ENCODE peak calls at places on chromosomes 13 and 19, in five cellular contexts. One of them, this sample, is unnamed.

GRCh38 chr19:49017666-49018351 is 918 bp upstream of the LHB start:
- DNase-seq in pancreas: peak
- DNase-seq in body of pancreas: peak
- DNase-seq in transverse colon: peak
- DNase-seq in prostate gland: no peak
- DNase-seq in this sample: peak

GRCh38 chr19:13396256-13397080 is 109.8 kb downstream of the CACNA1A start:
- DNase-seq in pancreas: no peak
- DNase-seq in prostate gland: no peak
- DNase-seq in body of pancreas: peak
- DNase-seq in transverse colon: peak
- DNase-seq in this sample: peak

GRCh38 chr13:68551701-68552522 is 1321.8 kb upstream of the PCDH9 start:
- DNase-seq in transverse colon: no peak
- DNase-seq in pancreas: no peak
- DNase-seq in body of pancreas: no peak
- DNase-seq in prostate gland: no peak
- DNase-seq in this sample: no peak

GRCh38 chr19:55258476-55258827 is 365 bp downstream of the PPP6R1 start:
- DNase-seq in body of pancreas: peak
- DNase-seq in pancreas: peak
- DNase-seq in prostate gland: no peak
- DNase-seq in transverse colon: no peak
- DNase-seq in this sample: no peak

GRCh38 chr19:56671613-56671994 is at the start of gene ZNF835:
- DNase-seq in transverse colon: peak
- DNase-seq in pancreas: peak
- DNase-seq in prostate gland: peak
- DNase-seq in body of pancreas: peak
- DNase-seq in this sample: no peak

GRCh38 chr19:5057860-5058259 is 88.9 kb downstream of the KDM4B start:
- DNase-seq in transverse colon: no peak
- DNase-seq in prostate gland: no peak
- DNase-seq in body of pancreas: no peak
- DNase-seq in pancreas: no peak
- DNase-seq in this sample: no peak

GRCh38 chr13:43878897-43879322 is 630 bp downstream of the CCDC122 start:
- DNase-seq in prostate gland: peak
- DNase-seq in transverse colon: peak
- DNase-seq in pancreas: no peak
- DNase-seq in body of pancreas: peak
- DNase-seq in this sample: peak

GRCh38 chr13:39306639-39307589 is 268.7 kb downstream of the NHLRC3 start:
- DNase-seq in body of pancreas: no peak
- DNase-seq in pancreas: no peak
- DNase-seq in prostate gland: no peak
- DNase-seq in transverse colon: no peak
- DNase-seq in this sample: no peak

GRCh38 chr19:16324384-16325160 is at the start of gene KLF2:
- DNase-seq in pancreas: peak
- DNase-seq in body of pancreas: peak
- DNase-seq in transverse colon: peak
- DNase-seq in prostate gland: peak
- DNase-seq in this sample: peak

GRCh38 chr19:41226053-41226873 is 7.2 kb downstream of the AXL start:
- DNase-seq in prostate gland: peak
- DNase-seq in pancreas: peak
- DNase-seq in body of pancreas: peak
- DNase-seq in transverse colon: peak
- DNase-seq in this sample: peak

GRCh38 chr13:113357529-113357928 is 6.4 kb downstream of the GRTP1 start:
- DNase-seq in body of pancreas: no peak
- DNase-seq in transverse colon: no peak
- DNase-seq in pancreas: peak
- DNase-seq in prostate gland: no peak
- DNase-seq in this sample: no peak

GRCh38 chr19:42514449-42514848 is 13.8 kb downstream of the CEACAM1 start:
- DNase-seq in transverse colon: no peak
- DNase-seq in prostate gland: no peak
- DNase-seq in pancreas: no peak
- DNase-seq in body of pancreas: no peak
- DNase-seq in this sample: no peak

GRCh38 chr13:109182777-109183465 is 553.5 kb downstream of the MYO16 start:
- DNase-seq in body of pancreas: no peak
- DNase-seq in prostate gland: no peak
- DNase-seq in pancreas: no peak
- DNase-seq in transverse colon: no peak
- DNase-seq in this sample: no peak

GRCh38 chr19:44909775-44910174 is 4.2 kb downstream of the APOE start:
- DNase-seq in pancreas: no peak
- DNase-seq in body of pancreas: no peak
- DNase-seq in prostate gland: no peak
- DNase-seq in transverse colon: no peak
- DNase-seq in this sample: no peak

GRCh38 chr13:93915269-93915809 is 564.1 kb downstream of the DCT start:
- DNase-seq in prostate gland: no peak
- DNase-seq in transverse colon: no peak
- DNase-seq in pancreas: no peak
- DNase-seq in body of pancreas: no peak
- DNase-seq in this sample: no peak

GRCh38 chr13:99663185-99663825 is 162.0 kb downstream of the TM9SF2 start:
- DNase-seq in transverse colon: no peak
- DNase-seq in body of pancreas: no peak
- DNase-seq in prostate gland: no peak
- DNase-seq in pancreas: no peak
- DNase-seq in this sample: no peak

GRCh38 chr19:4654437-4655361 is 15.4 kb downstream of the TNFAIP8L1 start:
- DNase-seq in prostate gland: no peak
- DNase-seq in pancreas: no peak
- DNase-seq in transverse colon: no peak
- DNase-seq in body of pancreas: no peak
- DNase-seq in this sample: peak

GRCh38 chr13:58619396-58620113 is 988.0 kb downstream of the PCDH17 start:
- DNase-seq in body of pancreas: no peak
- DNase-seq in pancreas: no peak
- DNase-seq in prostate gland: no peak
- DNase-seq in transverse colon: no peak
- DNase-seq in this sample: no peak

GRCh38 chr13:71638728-71639127 is 228.3 kb downstream of the DACH1 start:
- DNase-seq in transverse colon: no peak
- DNase-seq in body of pancreas: no peak
- DNase-seq in pancreas: no peak
- DNase-seq in prostate gland: no peak
- DNase-seq in this sample: no peak

GRCh38 chr19:3375221-3376088 is 9.1 kb downstream of the NFIC start:
- DNase-seq in transverse colon: peak
- DNase-seq in prostate gland: no peak
- DNase-seq in body of pancreas: peak
- DNase-seq in pancreas: peak
- DNase-seq in this sample: no peak

GRCh38 chr19:49896863-49897621 is at the start of gene IL4I1:
- DNase-seq in pancreas: no peak
- DNase-seq in transverse colon: peak
- DNase-seq in body of pancreas: no peak
- DNase-seq in prostate gland: no peak
- DNase-seq in this sample: peak

GRCh38 chr13:36297600-36298338 is at the start of gene CCDC169:
- DNase-seq in prostate gland: peak
- DNase-seq in pancreas: peak
- DNase-seq in body of pancreas: peak
- DNase-seq in transverse colon: peak
- DNase-seq in this sample: peak

GRCh38 chr13:66659291-66660012 is 570.7 kb downstream of the PCDH9 start:
- DNase-seq in pancreas: no peak
- DNase-seq in prostate gland: no peak
- DNase-seq in body of pancreas: no peak
- DNase-seq in transverse colon: no peak
- DNase-seq in this sample: no peak

GRCh38 chr13:23467048-23467931 is 33.8 kb upstream of the SACS start:
- DNase-seq in transverse colon: no peak
- DNase-seq in body of pancreas: no peak
- DNase-seq in prostate gland: no peak
- DNase-seq in pancreas: no peak
- DNase-seq in this sample: no peak

GRCh38 chr19:35797663-35798062 is 15.0 kb downstream of the PRODH2 start:
- DNase-seq in prostate gland: no peak
- DNase-seq in pancreas: peak
- DNase-seq in transverse colon: no peak
- DNase-seq in body of pancreas: no peak
- DNase-seq in this sample: no peak

GRCh38 chr19:45800009-45800553 is 7.4 kb upstream of the DMWD start:
- DNase-seq in body of pancreas: no peak
- DNase-seq in transverse colon: no peak
- DNase-seq in prostate gland: no peak
- DNase-seq in pancreas: no peak
- DNase-seq in this sample: peak

GRCh38 chr13:98576215-98576945 is 527 bp downstream of the STK24 start:
- DNase-seq in body of pancreas: peak
- DNase-seq in transverse colon: peak
- DNase-seq in prostate gland: peak
- DNase-seq in pancreas: peak
- DNase-seq in this sample: peak

GRCh38 chr13:76754414-76754813 is 131.8 kb downstream of the KCTD12 start:
- DNase-seq in body of pancreas: peak
- DNase-seq in pancreas: no peak
- DNase-seq in prostate gland: no peak
- DNase-seq in transverse colon: no peak
- DNase-seq in this sample: no peak

DNA sequence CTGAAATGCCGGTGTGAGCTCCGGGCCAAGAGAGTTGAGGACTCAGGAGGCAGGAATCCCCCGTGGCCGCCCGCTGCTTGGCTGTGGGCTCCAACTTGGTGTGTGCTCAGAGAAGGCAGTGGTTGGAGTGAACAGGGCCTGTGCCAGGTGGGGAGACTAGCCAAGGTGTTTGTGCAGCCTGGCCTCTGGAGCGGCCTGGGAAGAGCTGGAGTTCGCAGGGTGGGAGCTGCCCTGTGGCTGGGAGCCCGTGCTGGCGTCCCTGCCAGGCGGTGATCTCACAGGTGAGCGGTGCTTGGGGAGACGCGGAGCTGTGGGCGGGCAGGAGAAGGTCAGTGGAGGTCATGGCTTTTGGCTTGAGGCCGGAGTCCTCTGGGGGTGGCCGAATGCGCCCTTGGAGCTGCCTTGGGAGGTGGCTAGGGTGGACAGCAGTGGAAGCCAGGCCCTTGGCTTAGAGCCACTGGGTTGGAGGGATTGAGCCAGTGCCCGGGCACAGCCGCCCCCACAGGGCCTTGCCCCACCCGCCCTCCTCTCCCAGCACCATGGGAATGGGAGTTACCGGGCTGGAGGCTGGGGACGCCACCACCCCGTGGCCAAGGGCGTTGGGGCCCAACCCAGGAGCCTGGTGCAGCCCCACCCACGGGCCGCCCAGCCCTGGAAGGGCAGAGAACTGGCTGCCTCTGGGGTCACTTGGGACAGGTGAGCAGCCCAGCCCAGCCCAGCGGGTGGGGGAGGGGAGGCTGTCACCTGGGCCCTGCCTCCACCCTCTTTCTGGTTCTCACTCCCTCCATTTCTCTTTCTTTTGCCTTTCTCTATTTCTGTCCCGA is 7.1 kb upstream of the CIRBP start:
- DNase-seq in transverse colon: peak
- DNase-seq in prostate gland: peak
- DNase-seq in body of pancreas: peak
- DNase-seq in pancreas: peak
- DNase-seq in this sample: no peak
- H3K4me3 ChIP-seq in transverse colon: peak
- H3K4me3 ChIP-seq in prostate gland: no peak
- H3K4me3 ChIP-seq in body of pancreas: no peak
- H3K4me3 ChIP-seq in pancreas: no peak
- H3K4me3 ChIP-seq in this sample: peak

GRCh38 chr19:2223959-2224358 is 12.2 kb downstream of the PLEKHJ1 start:
- DNase-seq in transverse colon: no peak
- DNase-seq in pancreas: no peak
- DNase-seq in prostate gland: no peak
- DNase-seq in body of pancreas: no peak
- DNase-seq in this sample: peak

GRCh38 chr19:2223391-2223790 is 12.7 kb downstream of the PLEKHJ1 start:
- DNase-seq in transverse colon: no peak
- DNase-seq in prostate gland: no peak
- DNase-seq in pancreas: no peak
- DNase-seq in body of pancreas: no peak
- DNase-seq in this sample: no peak

GRCh38 chr19:2221250-2221831 is 14.8 kb downstream of the PLEKHJ1 start:
- DNase-seq in pancreas: no peak
- DNase-seq in body of pancreas: no peak
- DNase-seq in transverse colon: no peak
- DNase-seq in prostate gland: no peak
- DNase-seq in this sample: peak

GRCh38 chr19:2219726-2220125 is 16.4 kb downstream of the PLEKHJ1 start:
- DNase-seq in pancreas: no peak
- DNase-seq in body of pancreas: no peak
- DNase-seq in transverse colon: no peak
- DNase-seq in prostate gland: no peak
- DNase-seq in this sample: no peak

DNA sequence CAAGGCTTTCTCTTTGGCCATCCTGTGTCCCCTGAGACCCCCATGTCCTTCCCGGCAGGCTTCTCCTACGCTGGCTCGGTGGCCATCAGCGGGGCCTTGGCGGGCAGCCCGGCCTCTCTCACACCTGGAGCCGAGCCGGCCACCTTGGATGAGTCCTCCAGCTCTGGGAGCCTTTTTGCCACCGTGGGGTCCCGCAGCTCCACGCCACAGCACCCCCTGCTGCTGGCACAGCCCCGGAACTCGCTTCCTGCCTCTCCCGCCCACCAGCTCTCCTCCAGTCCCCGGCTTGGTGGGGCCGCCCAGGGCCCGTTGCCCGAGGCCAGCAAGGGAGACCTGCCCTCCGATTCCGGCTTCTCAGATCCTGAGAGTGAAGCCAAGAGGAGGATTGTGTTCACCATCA is 14.2 kb downstream of the PLEKHJ1 start:
- DNase-seq in pancreas: no peak
- DNase-seq in body of pancreas: no peak
- DNase-seq in prostate gland: no peak
- DNase-seq in transverse colon: no peak
- DNase-seq in this sample: no peak
- TF ChIP-seq CTCF in pancreas: no peak
- TF ChIP-seq CTCF in body of pancreas: no peak
- TF ChIP-seq CTCF in prostate gland: no peak
- TF ChIP-seq CTCF in transverse colon: peak
- TF ChIP-seq CTCF in this sample: no peak

DNA sequence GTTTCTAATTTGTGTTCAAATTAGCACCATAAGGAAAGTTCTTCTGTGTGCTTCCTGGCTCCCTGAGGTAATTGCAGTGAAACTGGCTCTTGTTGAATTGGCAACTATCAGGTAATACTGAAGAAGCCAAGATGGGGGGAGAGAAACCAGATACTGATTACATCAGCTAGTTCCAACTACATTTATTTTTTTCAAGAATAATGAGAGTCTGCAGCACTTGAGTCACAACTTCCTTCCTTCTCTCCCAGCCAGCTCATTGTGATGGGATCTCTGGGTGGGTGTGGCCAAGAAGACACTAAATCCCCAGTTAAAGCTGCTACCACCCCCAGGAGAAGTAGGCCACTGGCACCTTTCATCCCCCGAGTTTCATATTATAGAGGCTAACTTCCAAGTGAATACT is 100.7 kb upstream of the RXFP2 start:
- DNase-seq in body of pancreas: no peak
- DNase-seq in pancreas: no peak
- DNase-seq in transverse colon: no peak
- DNase-seq in prostate gland: no peak
- DNase-seq in this sample: peak
- H3K4me3 ChIP-seq in body of pancreas: no peak
- H3K4me3 ChIP-seq in pancreas: no peak
- H3K4me3 ChIP-seq in transverse colon: no peak
- H3K4me3 ChIP-seq in prostate gland: no peak
- H3K4me3 ChIP-seq in this sample: no peak

GRCh38 chr13:96020155-96020575 is 33.0 kb downstream of the UGGT2 start:
- DNase-seq in prostate gland: peak
- DNase-seq in body of pancreas: peak
- DNase-seq in pancreas: no peak
- DNase-seq in transverse colon: peak
- DNase-seq in this sample: peak
- TF ChIP-seq CTCF in prostate gland: peak
- TF ChIP-seq CTCF in body of pancreas: peak
- TF ChIP-seq CTCF in pancreas: peak
- TF ChIP-seq CTCF in transverse colon: peak
- TF ChIP-seq CTCF in this sample: peak